ENCODE peak calls at places on chromosome 19, in four cellular contexts. One of them, this sample, is unnamed.
A peak's percentile ranks its signal among the peaks of the same experiment; 100 is the strongest.

GRCh38 chr19:45340232-45340898 is at the start of gene KLC3:
- DNase-seq in astrocyte of the cerebellum: no peak
- DNase-seq in choroid plexus epithelial cell: no peak
- DNase-seq in BE2C: no peak
- DNase-seq in this sample: no peak

GRCh38 chr19:55493052-55493649 is 4.9 kb downstream of the SSC5D start:
- DNase-seq in astrocyte of the cerebellum: no peak
- DNase-seq in choroid plexus epithelial cell: no peak
- DNase-seq in BE2C: no peak
- DNase-seq in this sample: peak; percentile 44

GRCh38 chr19:56119585-56119978 is 1.5 kb downstream of the ZNF787 start:
- DNase-seq in astrocyte of the cerebellum: no peak
- DNase-seq in choroid plexus epithelial cell: peak; percentile 49
- DNase-seq in BE2C: peak; percentile 43
- DNase-seq in this sample: peak; percentile 51

GRCh38 chr19:35299523-35300339 is 7.8 kb downstream of the MAG start:
- DNase-seq in astrocyte of the cerebellum: no peak
- DNase-seq in choroid plexus epithelial cell: no peak
- DNase-seq in BE2C: peak; percentile 75
- DNase-seq in this sample: no peak

GRCh38 chr19:35885909-35886308 is 14.4 kb downstream of the NFKBID start:
- DNase-seq in astrocyte of the cerebellum: no peak
- DNase-seq in choroid plexus epithelial cell: no peak
- DNase-seq in BE2C: no peak
- DNase-seq in this sample: no peak

GRCh38 chr19:49677232-49677881 is at the start of gene PRMT1:
- DNase-seq in astrocyte of the cerebellum: no peak
- DNase-seq in choroid plexus epithelial cell: peak; percentile 36
- DNase-seq in BE2C: peak; percentile 79
- DNase-seq in this sample: no peak

GRCh38 chr19:18775586-18776287 is 15.4 kb downstream of the COMP start:
- DNase-seq in astrocyte of the cerebellum: no peak
- DNase-seq in choroid plexus epithelial cell: peak; percentile 48
- DNase-seq in BE2C: peak; percentile 10
- DNase-seq in this sample: peak; percentile 69

GRCh38 chr19:39416626-39417120 is 4.2 kb downstream of the PLEKHG2 start:
- DNase-seq in astrocyte of the cerebellum: no peak
- DNase-seq in choroid plexus epithelial cell: no peak
- DNase-seq in BE2C: no peak
- DNase-seq in this sample: no peak

GRCh38 chr19:49343127-49343526 is 7.9 kb downstream of the CD37 start:
- DNase-seq in astrocyte of the cerebellum: no peak
- DNase-seq in choroid plexus epithelial cell: no peak
- DNase-seq in BE2C: no peak
- DNase-seq in this sample: no peak

GRCh38 chr19:11450570-11451326 is 15.3 kb downstream of the PRKCSH start:
- DNase-seq in astrocyte of the cerebellum: no peak
- DNase-seq in choroid plexus epithelial cell: no peak
- DNase-seq in BE2C: no peak
- DNase-seq in this sample: no peak

GRCh38 chr19:15471639-15472101 is 7.3 kb upstream of the RASAL3 start:
- DNase-seq in astrocyte of the cerebellum: no peak
- DNase-seq in choroid plexus epithelial cell: no peak
- DNase-seq in BE2C: no peak
- DNase-seq in this sample: no peak

GRCh38 chr19:37995346-37995745 is 88.3 kb downstream of the SIPA1L3 start:
- DNase-seq in astrocyte of the cerebellum: no peak
- DNase-seq in choroid plexus epithelial cell: no peak
- DNase-seq in BE2C: no peak
- DNase-seq in this sample: no peak

GRCh38 chr19:2731181-2732117 is 8.4 kb downstream of the SLC39A3 start:
- DNase-seq in astrocyte of the cerebellum: no peak
- DNase-seq in choroid plexus epithelial cell: no peak
- DNase-seq in BE2C: peak; percentile 22
- DNase-seq in this sample: no peak

DNA sequence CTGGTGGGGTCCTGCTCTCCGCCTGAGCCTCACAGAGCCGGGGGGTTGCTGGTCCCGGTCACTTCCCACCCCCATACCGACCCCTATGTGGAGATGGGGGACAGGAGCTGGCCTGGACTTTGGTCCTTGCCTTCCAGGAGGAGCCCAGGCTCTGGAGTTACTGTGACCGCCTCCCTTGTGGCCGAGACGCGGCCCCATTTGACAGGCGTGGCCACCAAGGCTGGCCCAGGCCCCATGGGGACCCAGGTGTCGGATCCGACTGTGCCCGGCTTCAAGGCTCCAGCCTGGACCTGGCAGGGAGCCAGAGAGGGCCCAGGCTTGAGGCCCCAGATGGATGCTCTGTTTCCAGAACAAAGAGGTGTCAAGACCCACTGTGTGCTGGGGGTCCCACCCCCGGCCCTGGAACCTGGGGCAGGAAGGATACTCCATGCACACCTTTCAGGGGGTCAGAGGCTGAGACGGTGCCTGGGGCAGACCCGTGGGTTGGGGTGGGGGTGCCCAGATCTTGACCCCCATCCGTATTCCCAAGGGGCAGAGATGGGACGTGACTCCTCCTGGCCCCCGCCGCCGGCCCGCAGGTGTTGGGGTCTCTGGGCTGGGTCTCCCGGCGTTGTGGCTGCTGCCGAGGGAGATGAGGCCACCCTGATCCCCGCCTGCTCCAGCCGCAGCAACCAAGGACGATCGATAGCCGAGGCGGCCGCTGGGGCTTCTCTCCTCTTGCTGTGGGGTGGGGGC is 47.8 kb upstream of the TCF3 start:
- DNase-seq in astrocyte of the cerebellum: no peak
- DNase-seq in choroid plexus epithelial cell: no peak
- DNase-seq in BE2C: no peak
- DNase-seq in this sample: no peak
- H3K4me3 ChIP-seq in astrocyte of the cerebellum: no peak overlapping the region
- H3K4me3 ChIP-seq in choroid plexus epithelial cell: no peak overlapping the region
- H3K4me3 ChIP-seq in BE2C: no peak overlapping the region
- H3K4me3 ChIP-seq in this sample: no peak overlapping the region

GRCh38 chr19:46347572-46347883 is 641 bp downstream of the PPP5C start:
- DNase-seq in astrocyte of the cerebellum: no peak
- DNase-seq in choroid plexus epithelial cell: no peak
- DNase-seq in BE2C: no peak
- DNase-seq in this sample: no peak

GRCh38 chr19:46346821-46347571 is at the start of gene PPP5C:
- DNase-seq in astrocyte of the cerebellum: peak; percentile 70
- DNase-seq in choroid plexus epithelial cell: peak; percentile 95
- DNase-seq in BE2C: peak; percentile 96
- DNase-seq in this sample: peak; percentile 93

GRCh38 chr19:46345157-46345556 is 1.7 kb upstream of the PPP5C start:
- DNase-seq in astrocyte of the cerebellum: no peak
- DNase-seq in choroid plexus epithelial cell: no peak
- DNase-seq in BE2C: no peak
- DNase-seq in this sample: no peak

GRCh38 chr19:46341937-46342336 is 5.0 kb upstream of the PPP5C start:
- DNase-seq in astrocyte of the cerebellum: no peak
- DNase-seq in choroid plexus epithelial cell: no peak
- DNase-seq in BE2C: no peak
- DNase-seq in this sample: no peak

GRCh38 chr19:46344363-46344762 is 2.5 kb upstream of the PPP5C start:
- DNase-seq in astrocyte of the cerebellum: no peak
- DNase-seq in choroid plexus epithelial cell: no peak
- DNase-seq in BE2C: no peak
- DNase-seq in this sample: no peak
- TF ChIP-seq CTCF in astrocyte of the cerebellum: no peak
- TF ChIP-seq CTCF in choroid plexus epithelial cell: no peak
- TF ChIP-seq CTCF in BE2C: no peak
- TF ChIP-seq CTCF in this sample: no peak

GRCh38 chr19:926595-927043 is 784 bp downstream of the ARID3A start:
- DNase-seq in astrocyte of the cerebellum: no peak
- DNase-seq in choroid plexus epithelial cell: peak; percentile 63
- DNase-seq in BE2C: no peak
- DNase-seq in this sample: peak; percentile 50
- H3K4me3 ChIP-seq in astrocyte of the cerebellum: peak overlapping the region; percentile 82
- H3K4me3 ChIP-seq in choroid plexus epithelial cell: peak overlapping the region; percentile 91
- H3K4me3 ChIP-seq in BE2C: peak overlapping the region; percentile 86
- H3K4me3 ChIP-seq in this sample: peak overlapping the region; percentile 89

DNA sequence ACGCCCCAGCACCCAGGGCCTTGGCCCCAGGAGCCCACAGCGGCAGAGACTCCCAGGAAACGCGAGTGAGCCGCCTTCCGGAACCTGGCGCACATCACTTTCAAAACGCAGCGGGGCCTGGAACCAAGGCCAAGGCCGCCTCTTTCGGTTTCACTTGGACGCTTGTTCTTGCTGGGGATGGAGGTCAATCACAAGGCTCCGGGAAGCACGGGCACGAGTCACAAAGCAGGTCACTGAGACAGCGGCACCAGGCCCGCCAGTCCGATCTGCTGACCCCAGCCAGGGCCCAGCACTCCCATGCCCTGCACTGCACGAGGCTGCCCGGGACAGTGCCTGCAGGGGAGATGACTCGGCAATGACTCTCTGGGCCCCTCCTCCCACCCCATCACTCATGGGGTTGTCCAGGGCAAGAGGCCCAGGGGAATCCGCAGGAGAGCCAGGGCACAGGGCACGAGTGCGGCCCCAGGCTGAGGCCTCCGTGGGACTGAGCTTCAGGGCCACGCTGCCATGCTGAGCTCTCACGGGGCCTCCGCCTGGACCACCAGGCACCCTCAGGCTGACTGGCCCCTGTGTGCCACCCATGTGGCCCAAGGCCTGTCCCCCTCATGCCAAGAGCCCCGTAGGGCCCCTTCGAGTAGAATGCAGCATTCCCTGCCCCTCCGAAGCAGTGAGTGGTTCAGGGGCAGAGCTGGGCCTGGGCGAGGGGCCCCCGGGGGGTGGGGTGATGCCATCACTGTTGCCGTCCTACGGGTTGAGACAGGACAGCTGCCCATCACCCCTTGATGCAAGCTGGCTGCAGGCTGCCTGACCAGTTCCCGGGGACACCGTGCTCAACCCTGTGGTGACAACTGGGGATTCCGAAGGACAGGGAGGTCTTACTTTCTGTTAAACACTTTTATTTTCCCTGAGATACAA is 4.9 kb downstream of the SBNO2 start:
- DNase-seq in astrocyte of the cerebellum: no peak
- DNase-seq in choroid plexus epithelial cell: peak; percentile 65
- DNase-seq in BE2C: no peak
- DNase-seq in this sample: peak; percentile 76
- TF ChIP-seq CTCF in astrocyte of the cerebellum: no peak
- TF ChIP-seq CTCF in choroid plexus epithelial cell: no peak
- TF ChIP-seq CTCF in BE2C: no peak
- TF ChIP-seq CTCF in this sample: no peak

GRCh38 chr19:4456566-4456842 is 1.1 kb downstream of the UBXN6 start:
- DNase-seq in astrocyte of the cerebellum: no peak
- DNase-seq in choroid plexus epithelial cell: peak; percentile 71
- DNase-seq in BE2C: peak; percentile 47
- DNase-seq in this sample: peak; percentile 67

GRCh38 chr19:4456843-4457653 is 546 bp downstream of the UBXN6 start:
- DNase-seq in astrocyte of the cerebellum: no peak
- DNase-seq in choroid plexus epithelial cell: peak; percentile 78
- DNase-seq in BE2C: peak; percentile 80
- DNase-seq in this sample: peak; percentile 50

GRCh38 chr19:4454952-4455738 is 2.4 kb downstream of the UBXN6 start:
- DNase-seq in astrocyte of the cerebellum: no peak
- DNase-seq in choroid plexus epithelial cell: peak; percentile 70
- DNase-seq in BE2C: no peak
- DNase-seq in this sample: peak; percentile 87

GRCh38 chr19:4454621-4454951 is 3.0 kb downstream of the UBXN6 start:
- DNase-seq in astrocyte of the cerebellum: no peak
- DNase-seq in choroid plexus epithelial cell: no peak
- DNase-seq in BE2C: no peak
- DNase-seq in this sample: no peak

GRCh38 chr19:4455742-4456565 is 1.6 kb downstream of the UBXN6 start:
- DNase-seq in astrocyte of the cerebellum: peak; percentile 60
- DNase-seq in choroid plexus epithelial cell: peak; percentile 86
- DNase-seq in BE2C: peak; percentile 48
- DNase-seq in this sample: peak; percentile 85
- H3K4me3 ChIP-seq in astrocyte of the cerebellum: peak overlapping the region; percentile 80
- H3K4me3 ChIP-seq in choroid plexus epithelial cell: peak overlapping the region; percentile 77
- H3K4me3 ChIP-seq in BE2C: peak overlapping the region; percentile 78
- H3K4me3 ChIP-seq in this sample: peak overlapping the region; percentile 78